ENCODE peak calls at places on chromosomes 5 and 9, in eight cellular contexts. N is Calu3, B is GM23248, I is psoas muscle, D is iPS-NIHi11, X is left lobe of liver, P is iris pigment epithelial cell, K is germinal center. R is an unnamed sample.

GRCh38 chr5:56094579-56095361 is 100.0 kb upstream of the IL6ST start:
- DNase-seq in B (no peak), X (no peak), P (no peak), I (no peak), D (no peak), K (no peak), N (no peak), R (no peak)

GRCh38 chr5:107218457-107219193 is 452.1 kb downstream of the EFNA5 start:
- DNase-seq in K (no peak), B (peak), I (no peak), D (no peak), P (peak), X (no peak), N (no peak), R (no peak)

GRCh38 chr9:77521091-77521490 is 127.0 kb downstream of the GNA14 start:
- DNase-seq in X (no peak), N (no peak), K (no peak), I (no peak), D (no peak), P (no peak), B (no peak), R (no peak)

GRCh38 chr5:173535976-173536639 is 80.3 kb downstream of the BOD1 start:
- DNase-seq in B (peak), X (no peak), I (no peak), D (no peak), P (peak), K (no peak), N (no peak), R (no peak)

GRCh38 chr5:123705741-123706140 is 193.8 kb downstream of the CSNK1G3 start:
- DNase-seq in X (no peak), P (peak), D (no peak), I (no peak), K (no peak), B (peak), N (no peak), R (no peak)

GRCh38 chr9:123542435-123543225 is 186.6 kb downstream of the CRB2 start:
- DNase-seq in I (no peak), P (no peak), X (peak), D (no peak), N (no peak), K (no peak), B (no peak), R (no peak)

GRCh38 chr5:172436078-172436873 is 18.0 kb downstream of the SH3PXD2B start:
- DNase-seq in D (no peak), B (no peak), K (no peak), I (no peak), X (no peak), N (no peak), P (no peak), R (no peak)

GRCh38 chr5:17114233-17114632 is 103.2 kb upstream of the BASP1 start:
- DNase-seq in X (no peak), D (no peak), K (no peak), I (no peak), B (no peak), N (peak), P (no peak), R (no peak)

GRCh38 chr5:93676707-93677106 is 64.7 kb downstream of the POU5F2 start:
- DNase-seq in K (no peak), N (no peak), D (no peak), X (no peak), I (no peak), P (no peak), B (no peak), R (no peak)

GRCh38 chr9:14779566-14780022 is 57.1 kb upstream of the CER1 start:
- DNase-seq in N (no peak), B (no peak), X (no peak), K (no peak), D (no peak), I (peak), P (peak), R (no peak)

GRCh38 chr9:23543420-23543819 is 282.6 kb downstream of the ELAVL2 start:
- DNase-seq in N (no peak), B (no peak), X (no peak), I (no peak), K (no peak), P (peak), D (no peak), R (no peak)

GRCh38 chr9:134317431-134318414 is 8.5 kb upstream of the RXRA start:
- DNase-seq in X (peak), B (peak), P (no peak), D (no peak), N (no peak), K (no peak), I (peak), R (no peak)

GRCh38 chr5:95317687-95318086 is 32.8 kb upstream of the MCTP1 start:
- DNase-seq in P (no peak), K (no peak), D (no peak), I (no peak), N (no peak), X (no peak), B (no peak), R (no peak)

GRCh38 chr9:105064248-105065118 is 136.5 kb upstream of the ABCA1 start:
- DNase-seq in I (peak), B (peak), K (no peak), P (peak), D (peak), X (peak), N (peak), R (peak)

GRCh38 chr5:161312882-161313281 is 233.6 kb downstream of the GABRB2 start:
- DNase-seq in N (no peak), B (no peak), D (no peak), X (no peak), P (no peak), I (no peak), K (no peak), R (no peak)

GRCh38 chr5:127536687-127537086 is 19.2 kb downstream of the PRRC1 start:
- DNase-seq in N (no peak), X (no peak), P (peak), I (no peak), B (peak), D (no peak), K (peak), R (no peak)